ENCODE peak calls at places on chromosomes 7 and 10, in six cellular contexts. Y, C, P, F, R and X are unnamed samples.

GRCh38 chr7:72152171-72153131 is 259.7 kb downstream of the CALN1 start:
- DNase-seq in P (peak), Y (no peak), C (no peak), R (no peak), F (no peak), X (no peak)

GRCh38 chr7:92768501-92769360 is 67.6 kb downstream of the CDK6 start:
- DNase-seq in F (no peak), P (peak), C (peak), R (peak), Y (no peak), X (peak)

GRCh38 chr10:100186253-100186780 is 488 bp upstream of the ERLIN1 start:
- DNase-seq in C (no peak), P (no peak), F (no peak), R (peak), Y (no peak), X (no peak)

GRCh38 chr10:119360181-119360921 is 153.0 kb downstream of the GRK5 start:
- DNase-seq in P (peak), R (no peak), C (no peak), F (no peak), Y (no peak), X (no peak)

GRCh38 chr10:43427166-43427825 is 9.6 kb upstream of the ZNF487 start:
- DNase-seq in Y (no peak), F (no peak), P (peak), R (no peak), C (no peak), X (no peak)

GRCh38 chr7:69439636-69440325 is 158.5 kb upstream of the AUTS2 start:
- DNase-seq in Y (no peak), C (no peak), R (no peak), F (no peak), P (peak), X (no peak)

GRCh38 chr7:42183547-42183946 is 53.5 kb downstream of the GLI3 start:
- DNase-seq in F (no peak), Y (no peak), C (peak), P (no peak), R (no peak), X (no peak)

GRCh38 chr7:79361214-79361613 is 92.3 kb downstream of the MAGI2 start:
- DNase-seq in R (no peak), P (no peak), Y (no peak), C (no peak), F (no peak), X (no peak)

GRCh38 chr10:124650820-124651401 is 93.3 kb downstream of the FAM53B start:
- DNase-seq in Y (no peak), C (no peak), P (peak), F (no peak), R (no peak), X (peak)

GRCh38 chr10:70927221-70927943 is 39.0 kb upstream of the PCBD1 start:
- DNase-seq in F (no peak), C (peak), R (peak), Y (no peak), P (no peak), X (no peak)

GRCh38 chr7:55432937-55433784 is 68.0 kb downstream of the LANCL2 start:
- DNase-seq in R (peak), F (no peak), Y (no peak), C (no peak), P (peak), X (peak)

GRCh38 chr7:22445140-22445722 is 54.8 kb downstream of the STEAP1B start:
- DNase-seq in P (peak), Y (no peak), F (peak), C (no peak), R (peak), X (peak)

GRCh38 chr10:119299531-119299930 is 92.2 kb downstream of the GRK5 start:
- DNase-seq in F (no peak), R (peak), P (peak), C (no peak), Y (no peak), X (no peak)

GRCh38 chr7:143954163-143954894 is at the start of gene OR2F1:
- DNase-seq in C (no peak), Y (no peak), P (no peak), R (no peak), F (no peak), X (no peak)

GRCh38 chr10:77493851-77494788 is 143.5 kb downstream of the KCNMA1 start:
- DNase-seq in P (peak), R (peak), F (no peak), Y (peak), C (no peak), X (no peak)

GRCh38 chr7:34138483-34138882 is 233.1 kb downstream of the BMPER start:
- DNase-seq in Y (no peak), C (no peak), P (no peak), F (no peak), R (no peak), X (no peak)

GRCh38 chr7:102306916-102307677 is 20.4 kb downstream of the SH2B2 start:
- DNase-seq in P (peak), R (no peak), C (peak), Y (peak), F (peak), X (peak)

GRCh38 chr7:4479367-4480039 is 202.6 kb upstream of the FOXK1 start:
- DNase-seq in F (no peak), P (peak), R (no peak), Y (peak), C (peak), X (peak)

GRCh38 chr7:150665882-150666281 is 19.6 kb upstream of the GIMAP2 start:
- DNase-seq in C (no peak), P (no peak), R (no peak), F (no peak), Y (no peak), X (no peak)

GRCh38 chr7:4132221-4132620 is 549.9 kb upstream of the FOXK1 start:
- DNase-seq in C (no peak), F (no peak), P (no peak), Y (no peak), R (no peak), X (no peak)

GRCh38 chr7:124076844-124077243 is 44.0 kb upstream of the TMEM229A start:
- DNase-seq in C (no peak), Y (no peak), F (no peak), P (no peak), R (no peak), X (no peak)

GRCh38 chr10:125148576-125148975 is 11.8 kb downstream of the CTBP2 start:
- DNase-seq in C (no peak), P (no peak), R (no peak), F (no peak), Y (no peak), X (no peak)

GRCh38 chr7:116630932-116631449 is 41.0 kb upstream of the MET start:
- DNase-seq in P (peak), F (no peak), C (peak), Y (no peak), R (peak), X (no peak)

GRCh38 chr10:35640951-35641429 is 1.1 kb downstream of the FZD8 start:
- DNase-seq in P (peak), Y (peak), R (peak), C (peak), F (no peak), X (peak)

GRCh38 chr10:35641430-35642015 is 573 bp downstream of the FZD8 start:
- DNase-seq in C (no peak), F (no peak), Y (peak), R (peak), P (peak), X (peak)

GRCh38 chr10:35639651-35640311 is 2.3 kb downstream of the FZD8 start:
- DNase-seq in F (no peak), P (peak), R (peak), Y (peak), C (peak), X (peak)

GRCh38 chr10:35639021-35639521 is 3.0 kb downstream of the FZD8 start:
- DNase-seq in F (no peak), R (peak), C (no peak), Y (no peak), P (no peak), X (no peak)

GRCh38 chr10:35640474-35640873 is 1.6 kb downstream of the FZD8 start:
- DNase-seq in R (peak), C (peak), Y (peak), P (peak), F (no peak), X (peak)
- TF ChIP-seq CTCF in R (peak), C (peak), Y (peak), P (peak), F (no peak), X (peak)

GRCh38 chr10:69663548-69663947 is 33.5 kb downstream of the FAM241B start:
- DNase-seq in R (no peak), P (no peak), C (no peak), F (no peak), Y (no peak), X (no peak)
- TF ChIP-seq CTCF in R (no peak), P (no peak), C (peak), F (no peak), Y (peak), X (no peak)

GRCh38 chr10:17833656-17834055 is 24.5 kb downstream of the MRC1 start:
- DNase-seq in P (no peak), C (no peak), F (no peak), R (no peak), Y (no peak), X (no peak)

GRCh38 chr10:17831896-17832295 is 22.7 kb downstream of the MRC1 start:
- DNase-seq in R (no peak), C (no peak), Y (no peak), F (no peak), P (no peak), X (no peak)

GRCh38 chr10:17838080-17838634 is 29.0 kb downstream of the MRC1 start:
- DNase-seq in P (no peak), R (peak), Y (no peak), F (no peak), C (no peak), X (no peak)

GRCh38 chr10:17836917-17837316 is 27.8 kb downstream of the MRC1 start:
- DNase-seq in Y (no peak), R (peak), F (no peak), P (no peak), C (peak), X (no peak)

GRCh38 chr10:17835688-17836087 is 26.5 kb downstream of the MRC1 start:
- DNase-seq in R (peak), C (peak), F (no peak), P (no peak), Y (no peak), X (no peak)
- TF ChIP-seq CTCF in R (no peak), C (no peak), F (no peak), P (no peak), Y (no peak), X (no peak)

DNA sequence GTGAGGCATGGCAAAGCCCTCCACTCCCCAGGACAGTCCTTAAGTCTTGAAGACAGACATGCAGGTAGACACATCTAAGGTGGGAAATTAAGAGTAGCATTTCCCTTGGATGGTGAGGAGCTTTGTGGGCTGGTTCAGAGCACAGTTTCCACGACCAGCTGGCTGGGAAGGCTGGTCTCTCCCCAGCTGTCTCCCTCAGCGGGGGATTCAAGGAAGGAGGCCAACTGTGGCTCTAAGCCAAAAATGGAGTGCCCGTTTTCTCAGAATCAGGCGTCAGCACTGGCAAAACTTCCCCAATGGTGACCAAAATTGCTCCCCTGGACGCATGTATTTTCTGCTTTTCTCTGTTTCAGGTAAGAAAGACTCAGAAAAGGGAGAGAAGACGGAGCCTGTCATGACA is 230.6 kb upstream of the FZD8 start:
- DNase-seq in Y (no peak), R (no peak), P (no peak), C (no peak), F (no peak), X (no peak)
- TF ChIP-seq CTCF in Y (no peak), R (no peak), P (no peak), C (no peak), F (no peak), X (no peak)

GRCh38 chr10:110671788-110672579 is 27.8 kb downstream of the RBM20 start:
- DNase-seq in P (peak), R (peak), F (peak), Y (peak), C (peak), X (peak)

GRCh38 chr10:110672580-110672919 is 28.4 kb downstream of the RBM20 start:
- DNase-seq in C (no peak), F (no peak), P (no peak), R (no peak), Y (no peak), X (no peak)

GRCh38 chr10:110668443-110668842 is 24.3 kb downstream of the RBM20 start:
- DNase-seq in F (no peak), Y (no peak), C (no peak), P (no peak), R (no peak), X (no peak)

GRCh38 chr10:110667620-110668343 is 23.6 kb downstream of the RBM20 start:
- DNase-seq in F (no peak), Y (no peak), R (no peak), C (no peak), P (no peak), X (no peak)

GRCh38 chr10:110670335-110670734 is 26.2 kb downstream of the RBM20 start:
- DNase-seq in P (peak), C (no peak), Y (no peak), F (no peak), R (no peak), X (no peak)
- TF ChIP-seq CTCF in P (no peak), C (no peak), Y (no peak), F (no peak), R (no peak), X (no peak)

GRCh38 chr7:25821225-25821624 is 330.8 kb upstream of the NFE2L3 start:
- DNase-seq in P (peak), F (no peak), C (no peak), R (no peak), Y (no peak), X (no peak)

GRCh38 chr7:25823571-25823970 is 328.4 kb upstream of the NFE2L3 start:
- DNase-seq in R (no peak), Y (no peak), C (no peak), F (no peak), P (peak), X (no peak)

GRCh38 chr7:25828468-25828867 is 323.5 kb upstream of the NFE2L3 start:
- DNase-seq in P (no peak), C (no peak), F (no peak), Y (no peak), R (no peak), X (no peak)

GRCh38 chr7:25820432-25821040 is 331.5 kb upstream of the NFE2L3 start:
- DNase-seq in F (no peak), P (peak), C (no peak), R (peak), Y (no peak), X (no peak)

DNA sequence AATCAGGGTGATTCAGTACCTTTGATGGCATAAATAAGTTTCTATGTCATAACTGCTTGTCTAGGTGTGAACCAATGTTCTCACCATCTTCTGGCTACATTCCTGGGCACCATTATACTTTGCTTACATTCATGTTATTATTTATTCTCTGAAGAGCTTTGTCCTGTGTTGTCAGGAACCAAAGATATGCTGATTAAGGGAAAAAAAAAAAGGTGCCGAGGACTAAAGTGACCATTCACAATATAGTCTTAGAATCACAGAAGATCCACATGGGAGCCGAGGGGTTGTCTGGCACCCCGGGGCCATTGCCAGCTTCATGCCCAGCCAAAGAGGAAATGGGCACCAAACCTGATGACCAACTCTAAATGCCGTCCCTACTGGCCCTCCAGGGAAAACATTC is 329.2 kb upstream of the NFE2L3 start:
- DNase-seq in Y (no peak), C (no peak), R (no peak), P (no peak), F (no peak), X (no peak)
- TF ChIP-seq CTCF in Y (no peak), C (no peak), R (no peak), P (no peak), F (no peak), X (no peak)

DNA sequence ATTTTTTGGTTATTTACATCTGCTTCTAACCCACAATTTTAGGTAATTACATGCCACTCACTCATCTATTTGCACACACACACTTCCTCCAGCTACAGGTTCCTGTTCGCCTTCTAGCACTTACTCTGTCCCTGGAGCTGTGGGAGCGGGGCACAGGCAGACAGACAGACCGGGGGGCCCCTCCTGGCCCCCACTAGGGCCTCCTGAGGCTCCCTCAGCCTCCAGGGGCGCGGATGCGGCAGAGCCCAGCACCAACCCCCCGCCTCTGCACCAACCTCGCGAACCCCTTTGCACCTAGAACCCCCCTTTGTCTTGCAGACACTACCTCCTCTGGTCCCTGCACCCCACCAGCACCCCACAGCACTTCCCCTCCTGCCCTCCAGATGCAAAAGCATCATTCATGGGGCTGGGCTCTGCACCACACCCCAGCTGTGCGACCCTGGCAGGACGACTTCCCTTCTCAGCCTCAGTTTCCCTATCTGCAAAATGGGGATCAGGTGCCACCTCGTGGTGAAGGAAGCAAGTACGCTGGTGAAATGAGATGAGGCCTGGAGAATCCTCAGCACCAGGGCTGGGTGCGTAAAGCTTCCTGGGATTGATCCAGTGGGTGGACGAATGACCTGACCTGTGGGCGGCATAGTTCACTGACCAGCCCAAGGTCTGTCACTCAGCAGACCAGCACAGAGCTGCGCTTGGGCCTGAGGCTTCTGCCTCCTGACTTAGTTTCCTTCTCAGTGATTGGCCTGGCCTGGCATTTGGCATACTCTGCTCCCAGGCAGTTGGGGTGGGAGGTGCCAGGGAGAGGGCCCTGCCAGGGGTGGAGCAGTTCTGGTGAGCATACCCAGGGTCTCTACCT is 37.9 kb downstream of the ELFN1 start:
- DNase-seq in R (no peak), F (no peak), Y (no peak), C (no peak), P (no peak), X (no peak)
- TF ChIP-seq CTCF in R (peak), F (no peak), Y (no peak), C (peak), P (no peak), X (no peak)